ENCODE peak calls at places on chromosomes 11 and 22, in seven cellular contexts. J is kidney epithelial cell, D is GM12864, P is fibroblast of mammary gland, S is astrocyte of the spinal cord, K is spleen, O is HFFc6. Q is an unnamed sample.

GRCh38 chr22:20312396-20313191 is 7.3 kb downstream of the DGCR6L start:
- DNase-seq in O (no peak), K (peak), S (no peak), D (no peak), J (no peak), P (no peak), Q (no peak)

GRCh38 chr11:24531528-24531927 is 34.7 kb downstream of the LUZP2 start:
- DNase-seq in K (no peak), O (no peak), P (no peak), S (no peak), J (no peak), D (no peak), Q (no peak)

GRCh38 chr11:121564948-121565684 is 112.3 kb upstream of the SORL1-AS1 start:
- DNase-seq in K (no peak), O (no peak), S (no peak), D (no peak), J (no peak), P (no peak), Q (no peak)

GRCh38 chr11:85647604-85648299 is at the start of gene TMEM126A:
- DNase-seq in J (no peak), S (peak), D (peak), P (peak), O (peak), K (peak), Q (peak)

GRCh38 chr11:85627332-85627997 is at the start of gene DLG2:
- DNase-seq in P (peak), O (peak), J (no peak), D (no peak), S (peak), K (no peak), Q (peak)

GRCh38 chr11:116993599-116993998 is 104.6 kb downstream of the SIK3 start:
- DNase-seq in D (no peak), P (peak), J (no peak), O (no peak), S (peak), K (no peak), Q (peak)

GRCh38 chr22:50731811-50732624 is 6.0 kb upstream of the ACR start:
- DNase-seq in D (no peak), J (no peak), S (no peak), P (peak), O (peak), K (peak), Q (peak)

GRCh38 chr11:131498631-131499053 is 128.2 kb downstream of the NTM start:
- DNase-seq in J (no peak), K (no peak), P (no peak), O (no peak), D (no peak), S (no peak), Q (no peak)

GRCh38 chr22:48070083-48070482 is 1307.6 kb downstream of the TBC1D22A start:
- DNase-seq in D (no peak), J (no peak), P (no peak), K (no peak), O (no peak), S (no peak), Q (no peak)

GRCh38 chr11:94762208-94762607 is 5.9 kb upstream of the AMOTL1 start:
- DNase-seq in D (no peak), J (no peak), S (no peak), O (peak), P (no peak), K (no peak), Q (no peak)

GRCh38 chr22:23237201-23237798 is 57.0 kb downstream of the BCR start:
- DNase-seq in S (peak), O (no peak), J (no peak), P (peak), D (no peak), K (no peak), Q (no peak)

GRCh38 chr11:63687845-63688244 is 6.5 kb downstream of the RTN3 start:
- DNase-seq in S (no peak), J (no peak), O (no peak), P (peak), K (no peak), D (no peak), Q (no peak)

GRCh38 chr11:36354221-36355003 is 58.3 kb downstream of the PRR5L start:
- DNase-seq in P (no peak), J (no peak), S (peak), D (peak), K (no peak), O (peak), Q (peak)

GRCh38 chr11:75721852-75722668 is 4.4 kb downstream of the MOGAT2 start:
- DNase-seq in O (no peak), S (no peak), K (no peak), D (no peak), J (no peak), P (no peak), Q (no peak)

GRCh38 chr22:36470162-36470993 is 11.1 kb downstream of the TXN2 start:
- DNase-seq in P (peak), D (no peak), O (peak), K (peak), J (peak), S (peak), Q (peak)

GRCh38 chr11:74220376-74220775 is 49.3 kb downstream of the PPME1 start:
- DNase-seq in O (no peak), S (no peak), D (no peak), J (no peak), P (no peak), K (no peak), Q (no peak)

GRCh38 chr11:128890543-128891409 is at the start of gene KCNJ5:
- DNase-seq in J (no peak), K (no peak), S (no peak), D (no peak), O (no peak), P (no peak), Q (peak)

GRCh38 chr22:35308480-35308945 is 8.8 kb downstream of the TOM1 start:
- DNase-seq in O (no peak), S (no peak), J (no peak), K (no peak), D (peak), P (no peak), Q (no peak)

GRCh38 chr22:35589071-35589735 is 27.9 kb downstream of the MB start:
- DNase-seq in S (peak), O (peak), D (no peak), K (no peak), J (peak), P (peak), Q (peak)

GRCh38 chr11:83472831-83473230 is 186.7 kb upstream of the CCDC90B start:
- DNase-seq in K (no peak), D (no peak), P (no peak), O (no peak), S (no peak), J (no peak), Q (no peak)

GRCh38 chr11:2750601-2751522 is 51.1 kb upstream of the KCNQ1OT1 start:
- DNase-seq in S (no peak), O (no peak), D (no peak), P (no peak), J (no peak), K (peak), Q (no peak)

GRCh38 chr11:394034-394857 is at the start of gene PKP3:
- DNase-seq in P (peak), D (no peak), K (no peak), J (no peak), O (peak), S (peak), Q (peak)

GRCh38 chr11:19076744-19077589 is 16.4 kb upstream of the MRGPRX2 start:
- DNase-seq in P (peak), D (no peak), O (peak), J (no peak), K (peak), S (peak), Q (peak)

GRCh38 chr11:43573233-43573632 is 107.3 kb upstream of the HSD17B12 start:
- DNase-seq in K (no peak), D (no peak), S (no peak), J (no peak), O (no peak), P (peak), Q (peak)

GRCh38 chr11:111652184-111652583 is 49.9 kb downstream of the SIK2 start:
- DNase-seq in P (no peak), D (no peak), O (no peak), S (no peak), J (no peak), K (no peak), Q (peak)

GRCh38 chr11:21511835-21512440 is 680.9 kb upstream of the ANO5 start:
- DNase-seq in K (no peak), P (peak), O (peak), J (peak), D (peak), S (peak), Q (peak)

GRCh38 chr11:43555811-43556210 is 124.7 kb upstream of the HSD17B12 start:
- DNase-seq in J (no peak), D (no peak), S (peak), P (peak), K (no peak), O (no peak), Q (peak)

GRCh38 chr11:26622201-26622600 is 50.1 kb upstream of the MUC15 start:
- DNase-seq in O (no peak), D (no peak), S (no peak), P (peak), K (no peak), J (no peak), Q (no peak)

GRCh38 chr11:71222318-71223080 is 29.9 kb downstream of the SHANK2 start:
- DNase-seq in J (no peak), O (no peak), P (no peak), D (no peak), S (no peak), K (peak), Q (no peak)

GRCh38 chr11:27640954-27641353 is 59.3 kb downstream of the BDNF start:
- DNase-seq in K (no peak), D (no peak), P (no peak), S (no peak), O (no peak), J (no peak), Q (no peak)

GRCh38 chr11:45543808-45544422 is 121.5 kb downstream of the CHST1 start:
- DNase-seq in J (no peak), D (no peak), O (no peak), K (no peak), S (no peak), P (peak), Q (peak)

GRCh38 chr11:1303196-1303821 is 6.1 kb downstream of the TOLLIP start:
- DNase-seq in K (peak), S (no peak), J (no peak), O (no peak), P (no peak), D (no peak), Q (no peak)

GRCh38 chr22:46107089-46107664 is 43.1 kb upstream of the PPARA start:
- DNase-seq in P (peak), K (no peak), O (no peak), D (no peak), J (no peak), S (no peak), Q (no peak)

GRCh38 chr11:104033134-104033533 is 3.3 kb upstream of the DDI1 start:
- DNase-seq in P (peak), K (no peak), S (peak), D (no peak), J (peak), O (peak), Q (peak)

GRCh38 chr11:3203221-3204043 is 15.2 kb downstream of the MRGPRG start:
- DNase-seq in D (no peak), O (no peak), P (no peak), K (peak), S (no peak), J (no peak), Q (peak)

GRCh38 chr11:78230161-78230877 is 41.6 kb downstream of the USP35 start:
- DNase-seq in K (no peak), O (no peak), J (no peak), P (no peak), D (no peak), S (no peak), Q (no peak)

GRCh38 chr22:39120983-39121382 is 23.9 kb downstream of the APOBEC3H start:
- DNase-seq in O (no peak), K (no peak), P (no peak), S (no peak), D (no peak), J (no peak), Q (no peak)

GRCh38 chr22:39117585-39118191 is 20.6 kb downstream of the APOBEC3H start:
- DNase-seq in J (no peak), O (peak), D (peak), P (peak), S (peak), K (peak), Q (peak)

GRCh38 chr22:39123811-39124668 is 27.0 kb downstream of the APOBEC3H start:
- DNase-seq in D (no peak), O (no peak), K (peak), P (no peak), J (no peak), S (no peak), Q (no peak)

GRCh38 chr22:39125622-39126021 is 26.9 kb downstream of the CBX7 start:
- DNase-seq in P (no peak), J (no peak), K (no peak), O (no peak), S (no peak), D (no peak), Q (no peak)

GRCh38 chr22:39122772-39123470 is 25.9 kb downstream of the APOBEC3H start:
- DNase-seq in D (no peak), P (no peak), O (no peak), K (no peak), J (no peak), S (no peak), Q (no peak)
- TF ChIP-seq CTCF in D (no peak), P (no peak), O (no peak), K (no peak), J (no peak), S (no peak), Q (no peak)

GRCh38 chr22:25777870-25778269 is 35.9 kb downstream of the MYO18B start:
- DNase-seq in K (no peak), D (no peak), S (peak), J (no peak), O (peak), P (peak), Q (peak)

GRCh38 chr22:25781801-25782200 is 39.8 kb downstream of the MYO18B start:
- DNase-seq in K (no peak), J (no peak), S (no peak), D (no peak), O (no peak), P (no peak), Q (no peak)

GRCh38 chr22:25780673-25781072 is 38.7 kb downstream of the MYO18B start:
- DNase-seq in P (no peak), O (no peak), J (no peak), D (no peak), K (no peak), S (no peak), Q (no peak)

GRCh38 chr22:25779426-25779825 is 37.4 kb downstream of the MYO18B start:
- DNase-seq in K (no peak), P (no peak), O (no peak), J (no peak), D (no peak), S (no peak), Q (no peak)

DNA sequence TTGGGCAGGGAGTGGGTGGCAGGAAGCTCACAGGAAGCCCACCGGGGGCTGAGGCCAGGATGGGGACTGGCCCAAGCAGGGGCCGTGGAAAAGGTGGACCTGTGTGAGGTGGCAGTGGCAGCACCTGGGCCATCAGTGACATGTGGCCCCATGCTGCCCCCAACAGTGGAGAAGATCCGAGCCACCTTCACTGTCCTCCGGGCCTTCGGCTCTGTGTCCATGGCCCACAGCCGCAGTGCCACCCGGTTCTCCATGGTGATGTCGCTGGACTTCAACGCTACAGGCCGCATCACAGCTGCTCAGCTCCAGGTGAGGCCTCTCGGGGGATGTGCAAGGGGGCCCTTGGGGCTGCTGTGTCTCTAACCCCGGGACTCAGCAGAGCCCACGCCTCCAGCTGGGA is 37.9 kb downstream of the MYO18B start:
- DNase-seq in S (no peak), K (no peak), P (no peak), D (no peak), O (no peak), J (no peak), Q (no peak)
- TF ChIP-seq CTCF in S (no peak), K (no peak), P (no peak), D (no peak), O (no peak), J (no peak), Q (no peak)

GRCh38 chr11:73130181-73130580 is 11.9 kb downstream of the FCHSD2 start:
- DNase-seq in K (no peak), P (no peak), D (no peak), S (no peak), J (no peak), O (no peak), Q (no peak)

GRCh38 chr11:73126804-73127480 is 15.2 kb downstream of the FCHSD2 start:
- DNase-seq in S (no peak), K (no peak), D (no peak), J (no peak), P (peak), O (no peak), Q (no peak)

GRCh38 chr11:73129198-73129597 is 12.9 kb downstream of the FCHSD2 start:
- DNase-seq in K (no peak), S (no peak), D (no peak), P (no peak), O (no peak), J (no peak), Q (no peak)

GRCh38 chr11:73121692-73122091 is 20.4 kb downstream of the FCHSD2 start:
- DNase-seq in K (no peak), O (peak), J (no peak), P (peak), D (no peak), S (no peak), Q (no peak)

GRCh38 chr11:73124796-73125195 is 17.3 kb downstream of the FCHSD2 start:
- DNase-seq in S (no peak), O (no peak), K (no peak), J (no peak), D (no peak), P (no peak), Q (no peak)
- TF ChIP-seq CTCF in S (no peak), O (no peak), K (no peak), J (no peak), D (no peak), P (no peak), Q (no peak)

GRCh38 chr11:65571940-65572339 is 398 bp upstream of the FAM89B start:
- DNase-seq in D (no peak), K (no peak), S (peak), O (peak), P (peak), J (no peak), Q (peak)
- TF ChIP-seq CTCF in D (peak), K (no peak), S (peak), O (peak), P (peak), J (peak), Q (peak)

GRCh38 chr22:44669725-44670027 is 32.3 kb upstream of the PRR5 start:
- DNase-seq in P (peak), S (no peak), K (no peak), O (no peak), D (no peak), J (no peak), Q (no peak)
- TF ChIP-seq CTCF in P (peak), S (peak), K (no peak), O (peak), D (peak), J (peak), Q (peak)

GRCh38 chr11:90364527-90364926 is 141.7 kb upstream of the CHORDC1 start:
- DNase-seq in O (no peak), S (no peak), J (no peak), D (no peak), K (no peak), P (no peak), Q (no peak)
- TF ChIP-seq CTCF in O (no peak), S (no peak), J (no peak), D (no peak), K (no peak), P (no peak), Q (no peak)

GRCh38 chr11:125679397-125679796 is 1.2 kb downstream of the ACRV1 start:
- DNase-seq in K (no peak), D (no peak), P (peak), J (no peak), O (no peak), S (no peak), Q (peak)
- TF ChIP-seq CTCF in K (no peak), D (no peak), P (peak), J (peak), O (peak), S (peak), Q (peak)

Q was measured in cardiac fibroblast.